ENCODE peak calls at places on chromosome 22, in nine cellular contexts. X, N, L, M, V, A, W, J and Z are unnamed samples. For H3K27me3 and H3K36me3, the result is how much of the 10 kb centered on the place peaks cover.

GRCh38 chr22:27115816-27116256 is 458.4 kb downstream of the MIAT start:
- DNase-seq in X (no peak), N (no peak), L (no peak), M (peak), V (peak), A (no peak), W (no peak), J (no peak), Z (no peak)

GRCh38 chr22:39913886-39914285 is 13.0 kb downstream of the GRAP2 start:
- DNase-seq in X (no peak), N (no peak), L (no peak), M (no peak), V (no peak), A (no peak), W (no peak), J (peak), Z (no peak)

GRCh38 chr22:24989541-24989951 is 37.0 kb downstream of the KIAA1671 start:
- DNase-seq in X (no peak), N (no peak), L (no peak), M (no peak), V (peak), A (no peak), W (peak), J (no peak), Z (no peak)

GRCh38 chr22:31248965-31249940 is 37.2 kb downstream of the LIMK2 start:
- DNase-seq in X (no peak), N (no peak), L (no peak), M (no peak), V (peak), A (no peak), W (peak), J (peak), Z (no peak)

GRCh38 chr22:38167988-38168407 is 13.6 kb downstream of the PLA2G6 start:
- DNase-seq in X (no peak), N (peak), L (no peak), M (no peak), V (no peak), A (no peak), W (peak), J (peak), Z (no peak)

GRCh38 chr22:29470159-29470855 is 9.7 kb upstream of the NEFH start:
- DNase-seq in X (peak), N (peak), L (peak), M (peak), V (peak), A (peak), W (peak), J (no peak), Z (no peak)

GRCh38 chr22:29152381-29153138 is 53.1 kb upstream of the EMID1 start:
- DNase-seq in X (no peak), N (no peak), L (peak), M (no peak), V (peak), A (peak), W (peak), J (no peak), Z (no peak)

GRCh38 chr22:33099593-33099992 is 41.4 kb upstream of the SYN3 start:
- DNase-seq in X (no peak), N (no peak), L (no peak), M (no peak), V (no peak), A (no peak), W (no peak), J (no peak), Z (no peak)

GRCh38 chr22:31274017-31274416 is 18.3 kb downstream of the PIK3IP1 start:
- DNase-seq in X (no peak), N (no peak), L (no peak), M (no peak), V (no peak), A (no peak), W (no peak), J (no peak), Z (no peak)

GRCh38 chr22:30205281-30206115 is 41.1 kb downstream of the LIF start:
- DNase-seq in X (no peak), N (peak), L (no peak), M (no peak), V (peak), A (no peak), W (peak), J (peak), Z (peak)

GRCh38 chr22:43833286-43834240 is 21.5 kb upstream of the EFCAB6 start:
- DNase-seq in X (no peak), N (no peak), L (no peak), M (no peak), V (no peak), A (peak), W (no peak), J (no peak), Z (no peak)

GRCh38 chr22:27088026-27088425 is 430.6 kb downstream of the MIAT start:
- DNase-seq in X (no peak), N (no peak), L (no peak), M (no peak), V (peak), A (no peak), W (peak), J (no peak), Z (no peak)

GRCh38 chr22:32693102-32693501 is 108.4 kb upstream of the TIMP3 start:
- DNase-seq in X (no peak), N (no peak), L (no peak), M (no peak), V (peak), A (no peak), W (no peak), J (no peak), Z (no peak)

GRCh38 chr22:29600846-29601245 is 2.6 kb upstream of the NF2 start:
- DNase-seq in X (no peak), N (no peak), L (no peak), M (no peak), V (no peak), A (no peak), W (no peak), J (no peak), Z (no peak)

GRCh38 chr22:24066872-24067271 is 55.8 kb downstream of the CABIN1 start:
- DNase-seq in X (no peak), N (no peak), L (no peak), M (no peak), V (no peak), A (peak), W (no peak), J (no peak), Z (no peak)

GRCh38 chr22:29833392-29833949 is 4.6 kb downstream of the ASCC2 start:
- DNase-seq in X (no peak), N (no peak), L (no peak), M (no peak), V (no peak), A (no peak), W (no peak), J (no peak), Z (no peak)

GRCh38 chr22:40204331-40205116 is 26.8 kb downstream of the TNRC6B start:
- DNase-seq in X (no peak), N (peak), L (no peak), M (peak), V (peak), A (no peak), W (peak), J (peak), Z (peak)

GRCh38 chr22:28332410-28332809 is 347.2 kb downstream of the TTC28 start:
- DNase-seq in X (no peak), N (no peak), L (no peak), M (no peak), V (peak), A (no peak), W (peak), J (no peak), Z (no peak)

GRCh38 chr22:49046546-49047305 is 780.9 kb downstream of the BRD1 start:
- DNase-seq in X (peak), N (no peak), L (peak), M (no peak), V (no peak), A (peak), W (no peak), J (peak), Z (no peak)

GRCh38 chr22:25694167-25694907 is 47.7 kb upstream of the MYO18B start:
- DNase-seq in X (no peak), N (no peak), L (no peak), M (no peak), V (no peak), A (no peak), W (no peak), J (no peak), Z (no peak)

GRCh38 chr22:44188316-44188715 is 7.6 kb downstream of the PARVG start:
- DNase-seq in X (no peak), N (no peak), L (no peak), M (no peak), V (no peak), A (peak), W (no peak), J (no peak), Z (no peak)

GRCh38 chr22:33274214-33274828 is 216.1 kb upstream of the SYN3 start:
- DNase-seq in X (peak), N (no peak), L (peak), M (peak), V (no peak), A (no peak), W (peak), J (peak), Z (no peak)

GRCh38 chr22:29695129-29695926 is 24.5 kb upstream of the CABP7 start:
- DNase-seq in X (no peak), N (no peak), L (no peak), M (no peak), V (no peak), A (no peak), W (no peak), J (no peak), Z (no peak)

GRCh38 chr22:11626422-11626773 is 3901.6 kb upstream of the OR11H1 start:
- DNase-seq in X (no peak), N (no peak), L (no peak), M (no peak), V (no peak), A (peak), W (no peak), J (no peak), Z (no peak)

GRCh38 chr22:30187726-30188407 is 58.7 kb downstream of the LIF start:
- DNase-seq in X (no peak), N (no peak), L (no peak), M (no peak), V (peak), A (no peak), W (peak), J (no peak), Z (no peak)

GRCh38 chr22:30014244-30014643 is 66.0 kb upstream of the HORMAD2 start:
- DNase-seq in X (no peak), N (no peak), L (no peak), M (no peak), V (no peak), A (no peak), W (no peak), J (no peak), Z (no peak)

GRCh38 chr22:27113211-27114030 is 456.0 kb downstream of the MIAT start:
- DNase-seq in X (no peak), N (peak), L (no peak), M (peak), V (peak), A (no peak), W (peak), J (no peak), Z (peak)

GRCh38 chr22:27581688-27582087 is 219.9 kb downstream of the MN1 start:
- DNase-seq in X (no peak), N (peak), L (no peak), M (no peak), V (no peak), A (no peak), W (peak), J (no peak), Z (peak)

GRCh38 chr22:24289138-24289537 is 18.5 kb downstream of the SPECC1L start:
- DNase-seq in X (no peak), N (no peak), L (no peak), M (no peak), V (peak), A (no peak), W (peak), J (no peak), Z (peak)

GRCh38 chr22:46936378-46936916 is 174.0 kb downstream of the TBC1D22A start:
- DNase-seq in X (no peak), N (no peak), L (no peak), M (no peak), V (peak), A (no peak), W (no peak), J (no peak), Z (no peak)

GRCh38 chr22:38314140-38314991 is 2.9 kb downstream of the CSNK1E start:
- DNase-seq in X (no peak), N (no peak), L (no peak), M (no peak), V (peak), A (no peak), W (peak), J (no peak), Z (no peak)

GRCh38 chr22:29587938-29588699 is 7.2 kb upstream of the NIPSNAP1 start:
- DNase-seq in X (no peak), N (no peak), L (no peak), M (peak), V (peak), A (no peak), W (peak), J (no peak), Z (peak)

GRCh38 chr22:28425211-28425610 is 254.4 kb downstream of the TTC28 start:
- DNase-seq in X (no peak), N (no peak), L (no peak), M (no peak), V (no peak), A (no peak), W (no peak), J (no peak), Z (no peak)

GRCh38 chr22:48353116-48353947 is 1474.3 kb downstream of the BRD1 start:
- DNase-seq in X (no peak), N (no peak), L (no peak), M (no peak), V (no peak), A (peak), W (no peak), J (no peak), Z (no peak)

GRCh38 chr22:21098099-21098671 is 52.4 kb downstream of the LRRC74B start:
- DNase-seq in X (no peak), N (no peak), L (no peak), M (no peak), V (no peak), A (no peak), W (peak), J (no peak), Z (no peak)
- TF ChIP-seq CTCF in X (peak), N (no peak), L (peak), M (no peak), V (no peak), A (no peak), W (no peak), J (peak), Z (no peak)

DNA sequence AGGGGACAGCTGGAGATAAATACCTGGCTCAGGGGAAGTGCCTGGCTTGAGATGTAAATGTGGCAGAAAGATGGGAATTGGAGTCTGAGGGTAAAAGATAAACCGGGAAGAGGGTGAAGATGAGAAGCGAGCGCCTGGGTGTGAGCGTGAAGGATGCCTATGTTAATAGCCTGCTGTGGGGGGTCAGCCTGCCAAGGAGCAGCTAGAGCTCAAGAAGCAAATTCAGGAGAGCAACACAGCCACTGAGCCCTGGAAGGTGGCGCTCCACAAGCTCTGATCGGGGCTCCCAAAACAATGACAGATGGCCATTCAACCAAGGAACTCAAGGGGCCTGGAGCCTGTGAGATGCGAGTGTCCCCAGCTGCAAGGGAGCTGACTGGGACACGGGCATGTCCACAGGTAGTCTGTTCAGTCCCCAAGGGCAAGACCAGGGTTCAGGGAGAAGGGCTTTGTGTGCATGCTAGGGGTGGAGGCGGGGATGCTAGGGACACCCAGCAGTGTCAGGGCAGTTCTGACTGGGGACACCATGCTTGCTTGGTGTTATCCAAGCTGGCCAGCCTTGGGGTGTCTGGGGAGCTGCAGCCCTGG is 2.8 kb downstream of the GSC2 start:
- DNase-seq in X (no peak), N (no peak), L (peak), M (no peak), V (no peak), A (peak), W (no peak), J (peak), Z (no peak)
- H3K27me3 ChIP-seq in X (under half), N (under half), L (half or more), M (under half), V (under half), A (under half), W (half or more), J (under half), Z (under half)

GRCh38 chr22:50253941-50254340 is 2.9 kb upstream of the HDAC10 start:
- DNase-seq in X (no peak), N (no peak), L (no peak), M (no peak), V (no peak), A (no peak), W (no peak), J (no peak), Z (no peak)

GRCh38 chr22:50256258-50256862 is 5.1 kb downstream of the MAPK12 start:
- DNase-seq in X (no peak), N (no peak), L (no peak), M (no peak), V (no peak), A (no peak), W (no peak), J (no peak), Z (no peak)

GRCh38 chr22:50256936-50257440 is 4.5 kb downstream of the MAPK12 start:
- DNase-seq in X (no peak), N (no peak), L (no peak), M (no peak), V (no peak), A (no peak), W (no peak), J (no peak), Z (no peak)

GRCh38 chr22:50255607-50256006 is 4.5 kb upstream of the HDAC10 start:
- DNase-seq in X (no peak), N (no peak), L (no peak), M (no peak), V (no peak), A (no peak), W (no peak), J (no peak), Z (no peak)

DNA sequence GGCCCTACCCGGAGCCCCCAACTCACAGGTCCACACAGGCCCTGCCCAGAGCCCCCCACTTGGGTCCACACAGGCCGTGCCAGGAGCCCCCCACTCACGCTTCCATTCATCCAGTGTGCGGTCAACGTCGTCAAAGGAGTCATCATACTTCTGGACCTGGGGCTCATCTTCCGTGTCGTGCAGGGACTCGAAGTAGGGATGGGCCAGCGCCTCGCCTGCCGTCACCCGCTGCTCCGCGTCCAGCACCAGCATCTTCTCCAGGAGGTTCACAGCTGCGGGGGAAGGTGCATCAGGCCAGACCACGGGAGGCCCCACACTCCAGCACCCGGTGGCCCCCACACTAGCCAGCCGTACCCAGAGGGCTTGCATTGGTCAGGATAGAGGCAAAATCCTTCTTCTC is 4.0 kb upstream of the HDAC10 start:
- DNase-seq in X (no peak), N (no peak), L (no peak), M (no peak), V (no peak), A (no peak), W (no peak), J (no peak), Z (no peak)
- H3K36me3 ChIP-seq in X (under half), N (under half), L (under half), M (under half), V (under half), A (under half), W (under half), J (half or more), Z (under half)

GRCh38 chr22:35712672-35713071 is 5.0 kb upstream of the APOL5 start:
- DNase-seq in X (no peak), N (no peak), L (no peak), M (no peak), V (no peak), A (no peak), W (no peak), J (no peak), Z (no peak)
- TF ChIP-seq CTCF in X (peak), N (no peak), L (peak), M (no peak), V (no peak), A (no peak), W (no peak), J (peak), Z (no peak)

DNA sequence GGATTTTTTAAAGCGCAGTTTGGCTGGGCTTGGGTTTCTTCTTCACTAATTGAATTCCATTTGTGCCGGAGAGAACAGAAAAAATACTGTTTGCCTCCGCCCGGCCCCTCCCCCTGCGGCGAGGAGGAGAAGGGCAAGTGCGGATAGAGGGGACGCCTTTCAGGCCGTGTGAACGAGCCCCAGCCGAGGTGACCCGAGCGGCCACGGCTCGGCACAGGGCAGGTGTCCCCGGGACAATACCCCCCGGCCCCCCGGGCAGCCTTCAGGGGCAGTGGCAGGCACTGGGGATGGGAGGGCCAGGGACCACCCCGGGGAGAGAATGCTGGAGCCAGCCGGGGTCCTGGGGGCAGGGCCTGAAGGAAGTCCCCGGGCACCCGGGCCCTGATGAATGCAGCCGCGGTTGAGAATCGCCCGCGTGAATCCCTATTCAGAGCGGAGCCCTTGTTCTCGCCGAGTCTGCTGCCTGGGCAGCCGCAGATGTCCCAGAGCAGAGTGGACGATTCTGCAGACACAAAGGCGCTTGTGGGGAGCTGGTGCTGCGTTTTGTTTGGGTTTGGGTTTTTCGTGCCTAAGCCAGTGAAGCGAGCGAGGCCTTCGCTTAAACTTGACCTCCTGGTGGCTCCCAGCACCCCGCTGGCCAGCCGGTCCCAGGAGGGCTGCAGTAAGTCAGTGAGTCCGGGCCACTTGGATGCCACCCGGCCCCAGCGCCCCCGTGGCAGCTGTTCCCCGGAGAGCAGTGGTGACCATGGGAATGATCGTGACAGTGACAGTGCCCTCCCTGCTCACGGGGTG is 96.0 kb downstream of the WNT7B start:
- DNase-seq in X (no peak), N (peak), L (peak), M (no peak), V (no peak), A (peak), W (no peak), J (peak), Z (no peak)
- H3K27me3 ChIP-seq in X (under half), N (under half), L (under half), M (under half), V (under half), A (half or more), W (half or more), J (half or more), Z (under half)

GRCh38 chr22:36299295-36299694 is 46.4 kb downstream of the APOL1 start:
- DNase-seq in X (no peak), N (peak), L (no peak), M (no peak), V (no peak), A (no peak), W (no peak), J (no peak), Z (no peak)
- H3K36me3 ChIP-seq in X (half or more), N (under half), L (half or more), M (half or more), V (half or more), A (half or more), W (half or more), J (half or more), Z (half or more)